ENCODE peak calls at places on chromosomes 5 and 9, in six cellular contexts. One of them, this sample, is unnamed.

GRCh38 chr5:168843998-168844374 is 264.8 kb upstream of the PANK3 start:
- DNase-seq in AG04449: no peak
- DNase-seq in cardiac fibroblast: no peak
- DNase-seq in Caco-2: no peak
- DNase-seq in fibroblast of mammary gland: no peak
- DNase-seq in epithelial cell of proximal tubule: no peak
- DNase-seq in this sample: no peak

GRCh38 chr9:70477146-70477745 is 62.8 kb upstream of the KLF9 start:
- DNase-seq in cardiac fibroblast: peak
- DNase-seq in AG04449: no peak
- DNase-seq in epithelial cell of proximal tubule: no peak
- DNase-seq in Caco-2: no peak
- DNase-seq in fibroblast of mammary gland: peak
- DNase-seq in this sample: no peak

GRCh38 chr5:127228540-127229184 is 61.9 kb upstream of the MEGF10 start:
- DNase-seq in cardiac fibroblast: no peak
- DNase-seq in Caco-2: peak
- DNase-seq in fibroblast of mammary gland: no peak
- DNase-seq in AG04449: no peak
- DNase-seq in epithelial cell of proximal tubule: no peak
- DNase-seq in this sample: no peak

GRCh38 chr5:43008369-43009158 is 31.6 kb downstream of the ANXA2R start:
- DNase-seq in Caco-2: peak
- DNase-seq in epithelial cell of proximal tubule: no peak
- DNase-seq in AG04449: no peak
- DNase-seq in cardiac fibroblast: peak
- DNase-seq in fibroblast of mammary gland: peak
- DNase-seq in this sample: peak

GRCh38 chr5:74356009-74356695 is 284.4 kb downstream of the ENC1 start:
- DNase-seq in Caco-2: no peak
- DNase-seq in cardiac fibroblast: no peak
- DNase-seq in epithelial cell of proximal tubule: no peak
- DNase-seq in AG04449: no peak
- DNase-seq in fibroblast of mammary gland: no peak
- DNase-seq in this sample: no peak

GRCh38 chr9:136439550-136440408 is at the start of gene INPP5E:
- DNase-seq in fibroblast of mammary gland: peak
- DNase-seq in cardiac fibroblast: peak
- DNase-seq in epithelial cell of proximal tubule: no peak
- DNase-seq in Caco-2: peak
- DNase-seq in AG04449: no peak
- DNase-seq in this sample: no peak

GRCh38 chr5:94884294-94884693 is 265.8 kb downstream of the SLF1 start:
- DNase-seq in fibroblast of mammary gland: peak
- DNase-seq in epithelial cell of proximal tubule: no peak
- DNase-seq in Caco-2: no peak
- DNase-seq in cardiac fibroblast: peak
- DNase-seq in AG04449: no peak
- DNase-seq in this sample: no peak

GRCh38 chr5:95900383-95900958 is 61.2 kb downstream of the ELL2 start:
- DNase-seq in fibroblast of mammary gland: peak
- DNase-seq in cardiac fibroblast: peak
- DNase-seq in epithelial cell of proximal tubule: no peak
- DNase-seq in AG04449: peak
- DNase-seq in Caco-2: no peak
- DNase-seq in this sample: peak

GRCh38 chr5:54440456-54440893 is 15.0 kb upstream of the HSPB3 start:
- DNase-seq in cardiac fibroblast: no peak
- DNase-seq in fibroblast of mammary gland: no peak
- DNase-seq in Caco-2: peak
- DNase-seq in epithelial cell of proximal tubule: no peak
- DNase-seq in AG04449: no peak
- DNase-seq in this sample: no peak

GRCh38 chr9:5825896-5826622 is 6.9 kb downstream of the ERMP1 start:
- DNase-seq in fibroblast of mammary gland: no peak
- DNase-seq in AG04449: no peak
- DNase-seq in Caco-2: no peak
- DNase-seq in cardiac fibroblast: no peak
- DNase-seq in epithelial cell of proximal tubule: no peak
- DNase-seq in this sample: no peak

GRCh38 chr5:173297813-173298212 is 30.4 kb downstream of the STC2 start:
- DNase-seq in epithelial cell of proximal tubule: no peak
- DNase-seq in cardiac fibroblast: no peak
- DNase-seq in fibroblast of mammary gland: no peak
- DNase-seq in AG04449: no peak
- DNase-seq in Caco-2: no peak
- DNase-seq in this sample: no peak

GRCh38 chr9:99040254-99040653 is 64.7 kb upstream of the TGFBR1 start:
- DNase-seq in cardiac fibroblast: no peak
- DNase-seq in Caco-2: no peak
- DNase-seq in AG04449: no peak
- DNase-seq in epithelial cell of proximal tubule: no peak
- DNase-seq in fibroblast of mammary gland: no peak
- DNase-seq in this sample: no peak

GRCh38 chr9:133137451-133138231 is 16.6 kb upstream of the RALGDS start:
- DNase-seq in Caco-2: no peak
- DNase-seq in fibroblast of mammary gland: no peak
- DNase-seq in epithelial cell of proximal tubule: no peak
- DNase-seq in AG04449: no peak
- DNase-seq in cardiac fibroblast: no peak
- DNase-seq in this sample: no peak

GRCh38 chr5:36870399-36871040 is 6.0 kb upstream of the NIPBL start:
- DNase-seq in Caco-2: peak
- DNase-seq in AG04449: no peak
- DNase-seq in epithelial cell of proximal tubule: no peak
- DNase-seq in fibroblast of mammary gland: peak
- DNase-seq in cardiac fibroblast: peak
- DNase-seq in this sample: no peak

GRCh38 chr9:70218767-70219166 is 40.0 kb upstream of the SMC5 start:
- DNase-seq in AG04449: peak
- DNase-seq in epithelial cell of proximal tubule: no peak
- DNase-seq in cardiac fibroblast: peak
- DNase-seq in fibroblast of mammary gland: peak
- DNase-seq in Caco-2: no peak
- DNase-seq in this sample: peak

GRCh38 chr9:124708633-124709032 is 62.5 kb downstream of the NR6A1 start:
- DNase-seq in AG04449: no peak
- DNase-seq in Caco-2: no peak
- DNase-seq in cardiac fibroblast: peak
- DNase-seq in fibroblast of mammary gland: peak
- DNase-seq in epithelial cell of proximal tubule: no peak
- DNase-seq in this sample: no peak

GRCh38 chr5:62268239-62268638 is 37.8 kb upstream of the KIF2A start:
- DNase-seq in cardiac fibroblast: peak
- DNase-seq in fibroblast of mammary gland: no peak
- DNase-seq in AG04449: no peak
- DNase-seq in epithelial cell of proximal tubule: peak
- DNase-seq in Caco-2: peak
- DNase-seq in this sample: no peak

GRCh38 chr9:130402645-130403440 is 41.9 kb upstream of the ASS1 start:
- DNase-seq in epithelial cell of proximal tubule: no peak
- DNase-seq in Caco-2: no peak
- DNase-seq in cardiac fibroblast: no peak
- DNase-seq in fibroblast of mammary gland: no peak
- DNase-seq in AG04449: no peak
- DNase-seq in this sample: no peak

GRCh38 chr9:77898864-77899263 is 132.7 kb downstream of the GNAQ start:
- DNase-seq in cardiac fibroblast: no peak
- DNase-seq in epithelial cell of proximal tubule: no peak
- DNase-seq in Caco-2: no peak
- DNase-seq in fibroblast of mammary gland: no peak
- DNase-seq in AG04449: no peak
- DNase-seq in this sample: no peak

GRCh38 chr5:121350493-121350892 is 501.2 kb upstream of the FTMT start:
- DNase-seq in epithelial cell of proximal tubule: no peak
- DNase-seq in AG04449: no peak
- DNase-seq in fibroblast of mammary gland: peak
- DNase-seq in Caco-2: no peak
- DNase-seq in cardiac fibroblast: peak
- DNase-seq in this sample: no peak

GRCh38 chr9:134061688-134062371 is 6.0 kb downstream of the BRD3 start:
- DNase-seq in AG04449: no peak
- DNase-seq in Caco-2: no peak
- DNase-seq in epithelial cell of proximal tubule: no peak
- DNase-seq in cardiac fibroblast: no peak
- DNase-seq in fibroblast of mammary gland: no peak
- DNase-seq in this sample: no peak

GRCh38 chr5:142834504-142834903 is 64.3 kb downstream of the ARHGAP26 start:
- DNase-seq in Caco-2: peak
- DNase-seq in cardiac fibroblast: no peak
- DNase-seq in epithelial cell of proximal tubule: no peak
- DNase-seq in AG04449: no peak
- DNase-seq in fibroblast of mammary gland: no peak
- DNase-seq in this sample: no peak

GRCh38 chr9:99150456-99151171 is 45.7 kb downstream of the TGFBR1 start:
- DNase-seq in cardiac fibroblast: no peak
- DNase-seq in Caco-2: no peak
- DNase-seq in epithelial cell of proximal tubule: no peak
- DNase-seq in AG04449: no peak
- DNase-seq in fibroblast of mammary gland: no peak
- DNase-seq in this sample: no peak

GRCh38 chr9:115524467-115525059 is 406.6 kb upstream of the TNC start:
- DNase-seq in cardiac fibroblast: peak
- DNase-seq in Caco-2: peak
- DNase-seq in fibroblast of mammary gland: peak
- DNase-seq in AG04449: no peak
- DNase-seq in epithelial cell of proximal tubule: peak
- DNase-seq in this sample: peak

GRCh38 chr9:89304479-89305188 is 6.4 kb upstream of the CKS2 start:
- DNase-seq in cardiac fibroblast: no peak
- DNase-seq in AG04449: no peak
- DNase-seq in epithelial cell of proximal tubule: no peak
- DNase-seq in fibroblast of mammary gland: no peak
- DNase-seq in Caco-2: no peak
- DNase-seq in this sample: no peak

GRCh38 chr5:173069661-173070060 is 13.5 kb downstream of the CREBRF start:
- DNase-seq in Caco-2: no peak
- DNase-seq in cardiac fibroblast: no peak
- DNase-seq in AG04449: no peak
- DNase-seq in fibroblast of mammary gland: no peak
- DNase-seq in epithelial cell of proximal tubule: no peak
- DNase-seq in this sample: no peak

GRCh38 chr5:54985301-54986268 is at the start of gene ESM1:
- DNase-seq in AG04449: no peak
- DNase-seq in epithelial cell of proximal tubule: no peak
- DNase-seq in Caco-2: peak
- DNase-seq in fibroblast of mammary gland: peak
- DNase-seq in cardiac fibroblast: peak
- DNase-seq in this sample: no peak

GRCh38 chr9:68552700-68553099 is 12.0 kb upstream of the TMEM252 start:
- DNase-seq in fibroblast of mammary gland: peak
- DNase-seq in AG04449: no peak
- DNase-seq in cardiac fibroblast: peak
- DNase-seq in epithelial cell of proximal tubule: peak
- DNase-seq in Caco-2: no peak
- DNase-seq in this sample: no peak

GRCh38 chr5:3124410-3124809 is 372.9 kb upstream of the IRX2 start:
- DNase-seq in cardiac fibroblast: no peak
- DNase-seq in epithelial cell of proximal tubule: no peak
- DNase-seq in AG04449: no peak
- DNase-seq in fibroblast of mammary gland: no peak
- DNase-seq in Caco-2: no peak
- DNase-seq in this sample: no peak

DNA sequence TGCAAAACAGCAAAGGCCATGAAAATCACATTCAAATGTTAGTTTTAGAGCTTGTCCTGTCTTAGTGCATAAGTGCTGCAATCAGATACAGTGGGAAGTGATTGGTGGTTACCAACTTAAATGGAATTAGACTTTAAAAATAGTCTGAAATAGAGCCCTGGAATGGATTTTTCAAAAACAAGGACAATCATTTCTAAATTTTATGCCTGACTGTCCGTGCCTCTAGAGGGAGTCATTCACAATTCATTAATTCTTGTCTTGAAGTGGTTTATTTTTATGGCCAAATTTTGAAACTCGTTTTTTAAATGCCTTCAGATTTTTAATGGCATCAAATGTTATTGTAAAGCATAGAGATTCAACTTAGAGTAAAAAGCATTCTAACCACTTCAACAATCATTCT is 561.8 kb upstream of the DAB2 start:
- DNase-seq in cardiac fibroblast: peak
- DNase-seq in epithelial cell of proximal tubule: no peak
- DNase-seq in AG04449: no peak
- DNase-seq in Caco-2: no peak
- DNase-seq in fibroblast of mammary gland: peak
- DNase-seq in this sample: no peak
- TF ChIP-seq CTCF in cardiac fibroblast: peak
- TF ChIP-seq CTCF in epithelial cell of proximal tubule: peak
- TF ChIP-seq CTCF in AG04449: no peak
- TF ChIP-seq CTCF in Caco-2: no peak
- TF ChIP-seq CTCF in fibroblast of mammary gland: peak
- TF ChIP-seq CTCF in this sample: no peak

GRCh38 chr5:175922192-175922885 is 45.8 kb downstream of the THOC3 start:
- DNase-seq in Caco-2: no peak
- DNase-seq in fibroblast of mammary gland: peak
- DNase-seq in epithelial cell of proximal tubule: peak
- DNase-seq in cardiac fibroblast: peak
- DNase-seq in AG04449: peak
- DNase-seq in this sample: peak
- H3K4me3 ChIP-seq in Caco-2: no peak
- H3K4me3 ChIP-seq in fibroblast of mammary gland: no peak
- H3K4me3 ChIP-seq in epithelial cell of proximal tubule: no peak
- H3K4me3 ChIP-seq in cardiac fibroblast: no peak
- H3K4me3 ChIP-seq in AG04449: no peak
- H3K4me3 ChIP-seq in this sample: no peak

GRCh38 chr5:111159845-111160244 is 64.3 kb upstream of the CAMK4 start:
- DNase-seq in epithelial cell of proximal tubule: no peak
- DNase-seq in fibroblast of mammary gland: no peak
- DNase-seq in cardiac fibroblast: no peak
- DNase-seq in Caco-2: no peak
- DNase-seq in AG04449: no peak
- DNase-seq in this sample: no peak
- TF ChIP-seq CTCF in epithelial cell of proximal tubule: peak
- TF ChIP-seq CTCF in fibroblast of mammary gland: no peak
- TF ChIP-seq CTCF in cardiac fibroblast: no peak
- TF ChIP-seq CTCF in Caco-2: no peak
- TF ChIP-seq CTCF in AG04449: no peak
- TF ChIP-seq CTCF in this sample: no peak

GRCh38 chr5:154520861-154521453 is 42.9 kb upstream of the HAND1 start:
- DNase-seq in fibroblast of mammary gland: no peak
- DNase-seq in AG04449: no peak
- DNase-seq in epithelial cell of proximal tubule: no peak
- DNase-seq in Caco-2: peak
- DNase-seq in cardiac fibroblast: peak
- DNase-seq in this sample: no peak

GRCh38 chr5:154518438-154518867 is 40.4 kb upstream of the HAND1 start:
- DNase-seq in epithelial cell of proximal tubule: no peak
- DNase-seq in AG04449: no peak
- DNase-seq in fibroblast of mammary gland: no peak
- DNase-seq in Caco-2: no peak
- DNase-seq in cardiac fibroblast: no peak
- DNase-seq in this sample: no peak

GRCh38 chr5:154517181-154517580 is 39.2 kb upstream of the HAND1 start:
- DNase-seq in AG04449: no peak
- DNase-seq in cardiac fibroblast: no peak
- DNase-seq in fibroblast of mammary gland: no peak
- DNase-seq in epithelial cell of proximal tubule: no peak
- DNase-seq in Caco-2: no peak
- DNase-seq in this sample: no peak

GRCh38 chr5:154517781-154518437 is 39.9 kb upstream of the HAND1 start:
- DNase-seq in cardiac fibroblast: no peak
- DNase-seq in AG04449: no peak
- DNase-seq in Caco-2: no peak
- DNase-seq in fibroblast of mammary gland: no peak
- DNase-seq in epithelial cell of proximal tubule: no peak
- DNase-seq in this sample: no peak

GRCh38 chr5:154519375-154519774 is 41.3 kb upstream of the HAND1 start:
- DNase-seq in AG04449: no peak
- DNase-seq in fibroblast of mammary gland: peak
- DNase-seq in Caco-2: no peak
- DNase-seq in epithelial cell of proximal tubule: peak
- DNase-seq in cardiac fibroblast: peak
- DNase-seq in this sample: no peak
- H3K4me3 ChIP-seq in AG04449: no peak
- H3K4me3 ChIP-seq in fibroblast of mammary gland: no peak
- H3K4me3 ChIP-seq in Caco-2: no peak
- H3K4me3 ChIP-seq in epithelial cell of proximal tubule: no peak
- H3K4me3 ChIP-seq in cardiac fibroblast: no peak
- H3K4me3 ChIP-seq in this sample: no peak

This sample was measured in HFF-Myc.